ENCODE peak calls at places on chromosomes 4 and X, in ten cellular contexts. One of them, this sample, is unnamed.

GRCh38 chr4:87848622-87849351 is 16.0 kb downstream of the MEPE start:
- DNase-seq in CD8-positive, alpha-beta T cell: peak; percentile 10
- DNase-seq in CD4-positive, alpha-beta T cell: peak; percentile 11
- DNase-seq in MM.1S: peak; percentile 76
- DNase-seq in NCI-H1092: peak; percentile 49
- DNase-seq in smooth muscle cell of the brain vasculature: peak; percentile 36
- DNase-seq in T-helper 1 cell: no peak
- DNase-seq in NCI-H2081: peak; percentile 36
- DNase-seq in naive thymus-derived CD8-positive, alpha-beta T cell: no peak
- DNase-seq in mammary epithelial cell: peak; percentile 33
- DNase-seq in this sample: peak; percentile 54

GRCh38 chr4:109211671-109212070 is 90.8 kb downstream of the COL25A1 start:
- DNase-seq in NCI-H1092: no peak
- DNase-seq in T-helper 1 cell: no peak
- DNase-seq in smooth muscle cell of the brain vasculature: no peak
- DNase-seq in MM.1S: no peak
- DNase-seq in naive thymus-derived CD8-positive, alpha-beta T cell: no peak
- DNase-seq in CD4-positive, alpha-beta T cell: no peak
- DNase-seq in CD8-positive, alpha-beta T cell: no peak
- DNase-seq in mammary epithelial cell: no peak
- DNase-seq in NCI-H2081: no peak
- DNase-seq in this sample: no peak

GRCh38 chrX:105190252-105190853 is 30.1 kb downstream of the TEX13A start:
- DNase-seq in CD4-positive, alpha-beta T cell: no peak
- DNase-seq in T-helper 1 cell: no peak
- DNase-seq in NCI-H2081: peak; percentile 14
- DNase-seq in NCI-H1092: no peak
- DNase-seq in CD8-positive, alpha-beta T cell: no peak
- DNase-seq in smooth muscle cell of the brain vasculature: peak; percentile 9
- DNase-seq in naive thymus-derived CD8-positive, alpha-beta T cell: no peak
- DNase-seq in mammary epithelial cell: peak; percentile 22
- DNase-seq in MM.1S: peak; percentile 42
- DNase-seq in this sample: no peak

GRCh38 chrX:150730719-150731118 is 37.5 kb downstream of the MTMR1 start:
- DNase-seq in T-helper 1 cell: no peak
- DNase-seq in CD8-positive, alpha-beta T cell: no peak
- DNase-seq in CD4-positive, alpha-beta T cell: no peak
- DNase-seq in smooth muscle cell of the brain vasculature: no peak
- DNase-seq in NCI-H2081: no peak
- DNase-seq in NCI-H1092: no peak
- DNase-seq in mammary epithelial cell: no peak
- DNase-seq in MM.1S: no peak
- DNase-seq in naive thymus-derived CD8-positive, alpha-beta T cell: no peak
- DNase-seq in this sample: no peak

GRCh38 chr4:161894493-161895167 is 269.2 kb downstream of the FSTL5 start:
- DNase-seq in CD8-positive, alpha-beta T cell: no peak
- DNase-seq in T-helper 1 cell: no peak
- DNase-seq in NCI-H1092: no peak
- DNase-seq in NCI-H2081: no peak
- DNase-seq in naive thymus-derived CD8-positive, alpha-beta T cell: no peak
- DNase-seq in smooth muscle cell of the brain vasculature: no peak
- DNase-seq in CD4-positive, alpha-beta T cell: no peak
- DNase-seq in MM.1S: no peak
- DNase-seq in mammary epithelial cell: peak; percentile 66
- DNase-seq in this sample: no peak

GRCh38 chr4:15398001-15398400 is 29.8 kb upstream of the C1QTNF7 start:
- DNase-seq in naive thymus-derived CD8-positive, alpha-beta T cell: no peak
- DNase-seq in CD4-positive, alpha-beta T cell: no peak
- DNase-seq in NCI-H1092: no peak
- DNase-seq in CD8-positive, alpha-beta T cell: no peak
- DNase-seq in mammary epithelial cell: peak; percentile 73
- DNase-seq in MM.1S: no peak
- DNase-seq in NCI-H2081: no peak
- DNase-seq in smooth muscle cell of the brain vasculature: no peak
- DNase-seq in T-helper 1 cell: no peak
- DNase-seq in this sample: no peak

GRCh38 chrX:152177497-152178269 is 39.3 kb upstream of the MAGEA10 start:
- DNase-seq in MM.1S: no peak
- DNase-seq in CD8-positive, alpha-beta T cell: no peak
- DNase-seq in naive thymus-derived CD8-positive, alpha-beta T cell: no peak
- DNase-seq in mammary epithelial cell: peak; percentile 4
- DNase-seq in NCI-H2081: no peak
- DNase-seq in CD4-positive, alpha-beta T cell: no peak
- DNase-seq in smooth muscle cell of the brain vasculature: no peak
- DNase-seq in T-helper 1 cell: no peak
- DNase-seq in NCI-H1092: no peak
- DNase-seq in this sample: no peak

GRCh38 chrX:153669174-153669890 is 4.3 kb downstream of the PNCK start:
- DNase-seq in mammary epithelial cell: no peak
- DNase-seq in smooth muscle cell of the brain vasculature: no peak
- DNase-seq in CD4-positive, alpha-beta T cell: peak; percentile 32
- DNase-seq in CD8-positive, alpha-beta T cell: peak; percentile 24
- DNase-seq in NCI-H2081: no peak
- DNase-seq in naive thymus-derived CD8-positive, alpha-beta T cell: no peak
- DNase-seq in NCI-H1092: no peak
- DNase-seq in T-helper 1 cell: no peak
- DNase-seq in MM.1S: peak; percentile 10
- DNase-seq in this sample: no peak

GRCh38 chrX:113929004-113929403 is 654.9 kb upstream of the HTR2C start:
- DNase-seq in NCI-H1092: peak; percentile 1
- DNase-seq in CD4-positive, alpha-beta T cell: no peak
- DNase-seq in MM.1S: peak; percentile 32
- DNase-seq in mammary epithelial cell: peak; percentile 39
- DNase-seq in CD8-positive, alpha-beta T cell: no peak
- DNase-seq in T-helper 1 cell: no peak
- DNase-seq in naive thymus-derived CD8-positive, alpha-beta T cell: no peak
- DNase-seq in NCI-H2081: peak; percentile 52
- DNase-seq in smooth muscle cell of the brain vasculature: no peak
- DNase-seq in this sample: no peak

GRCh38 chrX:150361777-150362351 is 1.3 kb upstream of the MAMLD1 start:
- DNase-seq in CD8-positive, alpha-beta T cell: no peak
- DNase-seq in NCI-H1092: no peak
- DNase-seq in T-helper 1 cell: no peak
- DNase-seq in smooth muscle cell of the brain vasculature: no peak
- DNase-seq in NCI-H2081: no peak
- DNase-seq in mammary epithelial cell: peak; percentile 24
- DNase-seq in MM.1S: no peak
- DNase-seq in CD4-positive, alpha-beta T cell: no peak
- DNase-seq in naive thymus-derived CD8-positive, alpha-beta T cell: no peak
- DNase-seq in this sample: no peak

GRCh38 chrX:108584617-108585211 is 145.1 kb downstream of the COL4A5 start:
- DNase-seq in mammary epithelial cell: peak; percentile 1
- DNase-seq in CD8-positive, alpha-beta T cell: no peak
- DNase-seq in NCI-H2081: peak; percentile 28
- DNase-seq in smooth muscle cell of the brain vasculature: no peak
- DNase-seq in NCI-H1092: no peak
- DNase-seq in naive thymus-derived CD8-positive, alpha-beta T cell: no peak
- DNase-seq in MM.1S: peak; percentile 25
- DNase-seq in CD4-positive, alpha-beta T cell: no peak
- DNase-seq in T-helper 1 cell: no peak
- DNase-seq in this sample: no peak

GRCh38 chr4:179709961-179710624 is 2267.9 kb upstream of the AGA start:
- DNase-seq in smooth muscle cell of the brain vasculature: no peak
- DNase-seq in naive thymus-derived CD8-positive, alpha-beta T cell: no peak
- DNase-seq in NCI-H1092: no peak
- DNase-seq in NCI-H2081: no peak
- DNase-seq in CD4-positive, alpha-beta T cell: no peak
- DNase-seq in mammary epithelial cell: no peak
- DNase-seq in CD8-positive, alpha-beta T cell: no peak
- DNase-seq in T-helper 1 cell: no peak
- DNase-seq in MM.1S: no peak
- DNase-seq in this sample: no peak

GRCh38 chrX:70553516-70553915 is 108.9 kb downstream of the DLG3 start:
- DNase-seq in T-helper 1 cell: no peak
- DNase-seq in CD8-positive, alpha-beta T cell: no peak
- DNase-seq in smooth muscle cell of the brain vasculature: no peak
- DNase-seq in naive thymus-derived CD8-positive, alpha-beta T cell: no peak
- DNase-seq in NCI-H1092: no peak
- DNase-seq in NCI-H2081: no peak
- DNase-seq in mammary epithelial cell: no peak
- DNase-seq in CD4-positive, alpha-beta T cell: no peak
- DNase-seq in MM.1S: peak; percentile 44
- DNase-seq in this sample: no peak

GRCh38 chrX:68112321-68112720 is 321.0 kb downstream of the OPHN1 start:
- DNase-seq in mammary epithelial cell: peak; percentile 67
- DNase-seq in T-helper 1 cell: no peak
- DNase-seq in MM.1S: no peak
- DNase-seq in smooth muscle cell of the brain vasculature: no peak
- DNase-seq in CD8-positive, alpha-beta T cell: no peak
- DNase-seq in NCI-H2081: no peak
- DNase-seq in NCI-H1092: no peak
- DNase-seq in naive thymus-derived CD8-positive, alpha-beta T cell: no peak
- DNase-seq in CD4-positive, alpha-beta T cell: no peak
- DNase-seq in this sample: no peak

GRCh38 chr4:56389558-56389957 is 2.3 kb upstream of the AASDH start:
- DNase-seq in mammary epithelial cell: no peak
- DNase-seq in CD4-positive, alpha-beta T cell: no peak
- DNase-seq in MM.1S: no peak
- DNase-seq in smooth muscle cell of the brain vasculature: no peak
- DNase-seq in CD8-positive, alpha-beta T cell: no peak
- DNase-seq in T-helper 1 cell: no peak
- DNase-seq in NCI-H2081: no peak
- DNase-seq in NCI-H1092: no peak
- DNase-seq in naive thymus-derived CD8-positive, alpha-beta T cell: no peak
- DNase-seq in this sample: no peak

GRCh38 chr4:102114118-102114630 is 231.1 kb downstream of the SLC39A8 start:
- DNase-seq in NCI-H1092: no peak
- DNase-seq in naive thymus-derived CD8-positive, alpha-beta T cell: no peak
- DNase-seq in CD4-positive, alpha-beta T cell: no peak
- DNase-seq in T-helper 1 cell: no peak
- DNase-seq in mammary epithelial cell: no peak
- DNase-seq in NCI-H2081: no peak
- DNase-seq in MM.1S: no peak
- DNase-seq in smooth muscle cell of the brain vasculature: no peak
- DNase-seq in CD8-positive, alpha-beta T cell: no peak
- DNase-seq in this sample: no peak

GRCh38 chrX:72081605-72082320 is 50.0 kb downstream of the RTL5 start:
- DNase-seq in NCI-H2081: no peak
- DNase-seq in naive thymus-derived CD8-positive, alpha-beta T cell: no peak
- DNase-seq in CD4-positive, alpha-beta T cell: no peak
- DNase-seq in NCI-H1092: no peak
- DNase-seq in T-helper 1 cell: no peak
- DNase-seq in smooth muscle cell of the brain vasculature: no peak
- DNase-seq in mammary epithelial cell: no peak
- DNase-seq in CD8-positive, alpha-beta T cell: no peak
- DNase-seq in MM.1S: no peak
- DNase-seq in this sample: no peak

GRCh38 chr4:75511841-75512240 is 2.4 kb downstream of the RCHY1 start:
- DNase-seq in CD8-positive, alpha-beta T cell: no peak
- DNase-seq in CD4-positive, alpha-beta T cell: no peak
- DNase-seq in smooth muscle cell of the brain vasculature: no peak
- DNase-seq in MM.1S: no peak
- DNase-seq in T-helper 1 cell: no peak
- DNase-seq in mammary epithelial cell: no peak
- DNase-seq in NCI-H1092: no peak
- DNase-seq in naive thymus-derived CD8-positive, alpha-beta T cell: no peak
- DNase-seq in NCI-H2081: no peak
- DNase-seq in this sample: no peak

GRCh38 chr4:188554413-188554812 is 415.2 kb downstream of the TRIML1 start:
- DNase-seq in CD8-positive, alpha-beta T cell: no peak
- DNase-seq in mammary epithelial cell: no peak
- DNase-seq in NCI-H1092: no peak
- DNase-seq in smooth muscle cell of the brain vasculature: no peak
- DNase-seq in T-helper 1 cell: no peak
- DNase-seq in NCI-H2081: no peak
- DNase-seq in naive thymus-derived CD8-positive, alpha-beta T cell: no peak
- DNase-seq in CD4-positive, alpha-beta T cell: no peak
- DNase-seq in MM.1S: no peak
- DNase-seq in this sample: no peak

GRCh38 chrX:120647127-120647526 is 17.3 kb upstream of the C1GALT1C1 start:
- DNase-seq in NCI-H1092: no peak
- DNase-seq in naive thymus-derived CD8-positive, alpha-beta T cell: no peak
- DNase-seq in smooth muscle cell of the brain vasculature: peak; percentile 29
- DNase-seq in NCI-H2081: no peak
- DNase-seq in CD4-positive, alpha-beta T cell: no peak
- DNase-seq in CD8-positive, alpha-beta T cell: no peak
- DNase-seq in MM.1S: no peak
- DNase-seq in T-helper 1 cell: no peak
- DNase-seq in mammary epithelial cell: peak; percentile 21
- DNase-seq in this sample: no peak